ENCODE peak calls at places on chromosome 12, in seven cellular contexts. C is left ventricle myocardium inferior, B is psoas muscle, T is uterus, D is cardiac muscle cell, V is iPS DF 6.9, A is thyroid gland. F is an unnamed sample. For H3K4me1, the result is how much of the 10 kb centered on the place peaks cover.

GRCh38 chr12:69726922-69727321 is 11.7 kb upstream of the RAB3IP start:
- DNase-seq in C (no peak), B (no peak), T (no peak), D (no peak), V (no peak), A (no peak), F (no peak)

GRCh38 chr12:106760184-106760531 is 14.3 kb upstream of the RIC8B start:
- DNase-seq in C (no peak), B (no peak), T (no peak), D (peak), V (no peak), A (peak), F (no peak)

GRCh38 chr12:51441583-51441982 is 17.0 kb downstream of the SLC4A8 start:
- DNase-seq in C (no peak), B (no peak), T (no peak), D (peak), V (no peak), A (no peak), F (no peak)

GRCh38 chr12:6963741-6964446 is 6.6 kb downstream of the PHB2 start:
- DNase-seq in C (peak), B (peak), T (no peak), D (no peak), V (no peak), A (peak), F (peak)

GRCh38 chr12:53211476-53212381 is 4.7 kb upstream of the ITGB7 start:
- DNase-seq in C (no peak), B (no peak), T (no peak), D (no peak), V (no peak), A (no peak), F (no peak)

GRCh38 chr12:56280849-56281248 is 14.1 kb downstream of the COQ10A start:
- DNase-seq in C (no peak), B (no peak), T (no peak), D (no peak), V (no peak), A (no peak), F (no peak)

GRCh38 chr12:106296179-106296877 is 6.2 kb upstream of the TCP11L2 start:
- DNase-seq in C (no peak), B (no peak), T (no peak), D (peak), V (no peak), A (no peak), F (no peak)

GRCh38 chr12:5273709-5274108 is 158.2 kb upstream of the NTF3 start:
- DNase-seq in C (no peak), B (no peak), T (no peak), D (no peak), V (no peak), A (no peak), F (no peak)

GRCh38 chr12:86985298-86985697 is 729.1 kb upstream of the MGAT4C start:
- DNase-seq in C (no peak), B (no peak), T (no peak), D (no peak), V (no peak), A (no peak), F (no peak)

GRCh38 chr12:115413626-115414025 is 729.7 kb upstream of the TBX3 start:
- DNase-seq in C (no peak), B (no peak), T (no peak), D (no peak), V (no peak), A (no peak), F (no peak)

GRCh38 chr12:116353958-116354357 is 76.5 kb upstream of the MED13L start:
- DNase-seq in C (no peak), B (no peak), T (no peak), D (no peak), V (no peak), A (no peak), F (no peak)

GRCh38 chr12:418432-418831 is 17.0 kb downstream of the CCDC77 start:
- DNase-seq in C (no peak), B (no peak), T (no peak), D (no peak), V (no peak), A (no peak), F (no peak)

GRCh38 chr12:11085419-11085818 is 6.7 kb downstream of the TAS2R43 start:
- DNase-seq in C (no peak), B (no peak), T (no peak), D (no peak), V (no peak), A (no peak), F (no peak)

GRCh38 chr12:12022306-12022931 is 48.3 kb upstream of the BCL2L14 start:
- DNase-seq in C (no peak), B (no peak), T (no peak), D (no peak), V (no peak), A (no peak), F (peak)

GRCh38 chr12:133026996-133027395 is 10.3 kb upstream of the ZNF84 start:
- DNase-seq in C (no peak), B (no peak), T (no peak), D (no peak), V (no peak), A (no peak), F (no peak)

GRCh38 chr12:12804432-12804886 is 8.7 kb upstream of the DDX47 start:
- DNase-seq in C (no peak), B (no peak), T (no peak), D (no peak), V (no peak), A (no peak), F (no peak)

GRCh38 chr12:88998421-88998820 is 353.9 kb downstream of the DUSP6 start:
- DNase-seq in C (no peak), B (no peak), T (no peak), D (peak), V (no peak), A (no peak), F (no peak)

GRCh38 chr12:12724421-12725085 is 7.4 kb downstream of the CDKN1B start:
- DNase-seq in C (no peak), B (no peak), T (no peak), D (peak), V (no peak), A (no peak), F (no peak)

GRCh38 chr12:5018677-5019076 is 25.0 kb upstream of the KCNA5 start:
- DNase-seq in C (no peak), B (no peak), T (no peak), D (no peak), V (no peak), A (no peak), F (no peak)

GRCh38 chr12:44626883-44627282 is 249.2 kb downstream of the NELL2 start:
- DNase-seq in C (no peak), B (no peak), T (no peak), D (no peak), V (no peak), A (no peak), F (no peak)

GRCh38 chr12:53047221-53048032 is 2.4 kb upstream of the TNS2 start:
- DNase-seq in C (peak), B (peak), T (peak), D (peak), V (no peak), A (peak), F (peak)

GRCh38 chr12:52604859-52605258 is 3.6 kb upstream of the KRT72 start:
- DNase-seq in C (no peak), B (no peak), T (no peak), D (no peak), V (no peak), A (no peak), F (no peak)

GRCh38 chr12:12803186-12803585 is 10.0 kb upstream of the DDX47 start:
- DNase-seq in C (no peak), B (peak), T (peak), D (peak), V (no peak), A (peak), F (peak)

GRCh38 chr12:92707926-92708325 is 5.1 kb downstream of the PLEKHG7 start:
- DNase-seq in C (no peak), B (no peak), T (no peak), D (no peak), V (no peak), A (no peak), F (no peak)

GRCh38 chr12:4388032-4388431 is 8.5 kb upstream of the FGF23 start:
- DNase-seq in C (no peak), B (no peak), T (no peak), D (no peak), V (no peak), A (no peak), F (no peak)

GRCh38 chr12:131102493-131102931 is 148.8 kb downstream of the ADGRD1 start:
- DNase-seq in C (no peak), B (no peak), T (no peak), D (no peak), V (no peak), A (no peak), F (peak)

GRCh38 chr12:30806989-30807694 is 52.4 kb upstream of the CAPRIN2 start:
- DNase-seq in C (no peak), B (no peak), T (peak), D (peak), V (no peak), A (peak), F (no peak)

GRCh38 chr12:27975222-27976136 is 2.9 kb upstream of the PTHLH start:
- DNase-seq in C (no peak), B (peak), T (no peak), D (peak), V (no peak), A (peak), F (peak)

GRCh38 chr12:92784795-92785562 is 82.2 kb downstream of the PLEKHG7 start:
- DNase-seq in C (no peak), B (no peak), T (no peak), D (peak), V (peak), A (no peak), F (no peak)

GRCh38 chr12:6047249-6048227 is 76.9 kb downstream of the VWF start:
- DNase-seq in C (no peak), B (no peak), T (no peak), D (peak), V (no peak), A (no peak), F (no peak)

GRCh38 chr12:112473056-112473455 is 54.3 kb downstream of the PTPN11 start:
- DNase-seq in C (no peak), B (no peak), T (no peak), D (peak), V (peak), A (no peak), F (no peak)

GRCh38 chr12:50589650-50590435 is 85.1 kb downstream of the DIP2B start:
- DNase-seq in C (no peak), B (no peak), T (no peak), D (peak), V (no peak), A (no peak), F (no peak)

GRCh38 chr12:9064815-9065606 is 50.7 kb downstream of the A2M start:
- DNase-seq in C (peak), B (peak), T (peak), D (peak), V (peak), A (peak), F (peak)

GRCh38 chr12:107402041-107403022 is 283.3 kb upstream of the PWP1 start:
- DNase-seq in C (no peak), B (no peak), T (no peak), D (peak), V (peak), A (peak), F (no peak)

GRCh38 chr12:704516-705242 is 41.4 kb upstream of the NINJ2 start:
- DNase-seq in C (no peak), B (no peak), T (no peak), D (no peak), V (no peak), A (no peak), F (no peak)

GRCh38 chr12:53862831-53863230 is 75.8 kb upstream of the HOXC13 start:
- DNase-seq in C (no peak), B (no peak), T (no peak), D (no peak), V (no peak), A (no peak), F (no peak)

GRCh38 chr12:128114485-128114884 is 152.5 kb upstream of the TMEM132C start:
- DNase-seq in C (no peak), B (no peak), T (no peak), D (no peak), V (no peak), A (no peak), F (no peak)

GRCh38 chr12:76464636-76465166 is 94.9 kb downstream of the OSBPL8 start:
- DNase-seq in C (no peak), B (no peak), T (no peak), D (no peak), V (no peak), A (no peak), F (no peak)

GRCh38 chr12:76471579-76471978 is 88.0 kb downstream of the OSBPL8 start:
- DNase-seq in C (no peak), B (no peak), T (no peak), D (no peak), V (no peak), A (no peak), F (no peak)

GRCh38 chr12:76470028-76470939 is 89.3 kb downstream of the OSBPL8 start:
- DNase-seq in C (no peak), B (no peak), T (no peak), D (peak), V (no peak), A (no peak), F (no peak)
- H3K4me1 ChIP-seq in C (under half), B (under half), T (under half), D (under half), V (under half), A (under half), F (under half)

GRCh38 chr12:122413516-122414404 is 8.7 kb downstream of the CLIP1 start:
- DNase-seq in C (no peak), B (no peak), T (no peak), D (peak), V (no peak), A (peak), F (no peak)
- H3K27ac ChIP-seq in C (peak), B (peak), T (peak), D (peak), V (no peak), A (peak), F (peak)

GRCh38 chr12:105228494-105228893 is 7.5 kb downstream of the APPL2 start:
- DNase-seq in C (no peak), B (no peak), T (no peak), D (peak), V (no peak), A (no peak), F (no peak)

GRCh38 chr12:105229446-105229845 is 6.5 kb downstream of the APPL2 start:
- DNase-seq in C (no peak), B (no peak), T (no peak), D (no peak), V (no peak), A (no peak), F (no peak)

GRCh38 chr12:105226219-105226618 is 9.8 kb downstream of the APPL2 start:
- DNase-seq in C (peak), B (peak), T (peak), D (peak), V (no peak), A (no peak), F (peak)

GRCh38 chr12:105228966-105229365 is 7.0 kb downstream of the APPL2 start:
- DNase-seq in C (no peak), B (no peak), T (no peak), D (no peak), V (no peak), A (no peak), F (no peak)

DNA sequence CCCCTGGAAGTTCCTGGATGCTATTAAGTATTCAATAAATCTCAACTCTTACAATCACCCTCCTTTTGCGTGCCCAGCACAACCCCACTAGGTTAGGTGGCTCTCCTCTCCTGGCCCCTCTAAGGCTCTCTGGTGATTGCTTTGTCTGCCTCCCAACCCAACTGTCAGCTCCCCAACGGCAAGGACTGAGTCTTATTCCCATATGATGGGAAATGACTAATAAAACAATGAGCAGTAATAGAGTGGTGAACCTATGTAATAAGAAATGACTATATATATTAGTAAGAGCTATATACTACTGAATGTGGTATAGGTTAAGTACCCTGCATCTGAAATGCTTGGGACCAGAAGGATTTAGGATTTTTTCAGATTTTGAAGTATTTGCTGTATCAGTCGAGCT is 8.1 kb downstream of the APPL2 start:
- DNase-seq in C (no peak), B (no peak), T (no peak), D (no peak), V (no peak), A (no peak), F (no peak)
- H3K4me1 ChIP-seq in C (half or more), B (under half), T (under half), D (under half), V (under half), A (under half), F (under half)

GRCh38 chr12:124852329-124852831 is 11.3 kb downstream of the SCARB1 start:
- DNase-seq in C (peak), B (no peak), T (no peak), D (peak), V (no peak), A (peak), F (peak)

GRCh38 chr12:124852911-124853441 is 10.7 kb downstream of the SCARB1 start:
- DNase-seq in C (no peak), B (no peak), T (no peak), D (no peak), V (no peak), A (no peak), F (no peak)

GRCh38 chr12:124854637-124855184 is 9.0 kb downstream of the SCARB1 start:
- DNase-seq in C (no peak), B (no peak), T (no peak), D (no peak), V (no peak), A (no peak), F (no peak)

GRCh38 chr12:124855275-124855957 is 8.2 kb downstream of the SCARB1 start:
- DNase-seq in C (no peak), B (no peak), T (no peak), D (no peak), V (no peak), A (no peak), F (no peak)

DNA sequence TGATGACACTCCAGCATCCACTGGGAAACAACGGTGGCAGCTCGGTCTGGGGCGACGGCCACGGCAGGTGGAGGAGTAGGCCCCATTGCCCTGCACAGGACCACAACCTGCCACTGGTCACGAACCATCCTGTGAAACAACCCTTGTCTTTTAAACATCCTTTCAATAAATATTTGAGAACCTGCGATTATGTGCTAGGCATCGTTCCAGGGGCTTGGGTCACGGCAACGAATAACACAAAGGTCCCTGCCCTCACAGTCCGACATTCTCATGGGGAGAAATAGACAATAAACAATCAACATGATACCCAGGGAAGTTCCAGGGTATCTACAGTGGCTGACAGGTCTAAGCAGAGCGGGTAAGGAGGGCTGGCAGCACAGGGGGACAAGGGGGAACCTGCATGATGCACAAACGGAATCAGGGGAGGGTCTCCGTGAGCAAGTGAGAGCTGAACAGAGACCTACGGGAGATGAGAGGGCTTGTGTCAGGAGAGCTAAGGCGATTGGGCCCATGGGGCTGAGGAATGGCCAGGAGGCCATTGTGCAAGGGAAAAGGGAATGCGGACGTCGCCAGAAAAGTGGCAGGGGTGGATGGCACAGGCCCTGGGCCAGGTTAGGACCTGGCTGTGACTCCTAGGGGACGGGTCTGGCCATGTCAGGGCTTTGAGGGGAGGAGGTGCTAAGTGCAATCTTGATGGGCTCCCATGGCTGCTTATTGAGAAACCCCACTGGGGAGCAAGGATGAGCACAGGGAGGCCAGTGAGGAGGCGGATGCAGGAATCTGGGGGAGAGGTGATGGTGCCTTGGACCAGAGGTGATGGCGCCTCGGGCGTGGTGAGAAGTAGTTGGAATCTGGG is 9.7 kb downstream of the SCARB1 start:
- DNase-seq in C (no peak), B (no peak), T (no peak), D (no peak), V (no peak), A (no peak), F (no peak)
- H3K27ac ChIP-seq in C (no peak), B (no peak), T (no peak), D (no peak), V (no peak), A (no peak), F (no peak)

DNA sequence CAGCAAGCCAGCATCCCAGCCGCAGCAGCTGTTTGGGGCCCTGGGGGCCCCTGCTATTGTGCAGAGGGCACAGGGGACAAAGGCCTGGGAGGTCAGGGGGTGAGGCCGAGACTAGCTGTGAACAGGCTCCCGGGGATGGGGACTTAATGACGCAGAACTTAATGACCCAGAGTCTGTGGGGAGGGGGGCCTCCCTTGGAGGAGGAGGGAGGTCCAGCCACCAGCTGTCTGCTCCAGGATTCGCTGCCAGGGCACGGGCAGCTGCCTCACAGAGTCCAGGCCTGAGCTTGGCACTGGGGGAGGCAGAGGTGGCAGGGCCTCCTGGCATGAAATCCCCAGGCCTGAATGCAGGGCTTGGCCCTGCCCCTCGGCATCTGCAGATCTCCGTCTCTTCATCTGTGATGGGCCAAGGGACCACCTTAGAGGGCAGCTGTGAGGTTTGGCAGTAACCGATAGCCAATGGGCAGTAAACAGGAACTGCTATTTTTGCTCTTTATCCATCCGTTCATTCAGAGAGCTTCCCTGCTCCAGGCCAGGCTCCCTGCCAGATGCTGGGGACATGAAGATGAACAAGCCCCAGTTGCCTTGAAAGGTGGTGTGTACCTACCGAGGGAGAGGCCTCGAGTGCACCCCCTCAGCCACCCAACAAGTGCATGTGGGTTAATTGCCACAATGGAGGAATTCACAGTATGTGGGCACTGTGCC is 6.7 kb downstream of the FAM222A start:
- DNase-seq in C (peak), B (peak), T (no peak), D (no peak), V (no peak), A (no peak), F (no peak)
- H3K4me1 ChIP-seq in C (half or more), B (half or more), T (under half), D (half or more), V (under half), A (under half), F (half or more)

GRCh38 chr12:110992909-110993308 is 72.5 kb upstream of the MYL2 start:
- DNase-seq in C (no peak), B (no peak), T (no peak), D (no peak), V (no peak), A (no peak), F (no peak)

GRCh38 chr12:110995016-110995415 is 74.6 kb upstream of the MYL2 start:
- DNase-seq in C (peak), B (peak), T (no peak), D (no peak), V (no peak), A (no peak), F (no peak)

GRCh38 chr12:110996415-110996814 is 76.0 kb upstream of the MYL2 start:
- DNase-seq in C (no peak), B (no peak), T (no peak), D (no peak), V (no peak), A (no peak), F (no peak)

GRCh38 chr12:110995615-110996014 is 75.2 kb upstream of the MYL2 start:
- DNase-seq in C (no peak), B (no peak), T (no peak), D (no peak), V (no peak), A (no peak), F (no peak)

GRCh38 chr12:110993425-110993824 is 73.0 kb upstream of the MYL2 start:
- DNase-seq in C (no peak), B (no peak), T (no peak), D (no peak), V (no peak), A (no peak), F (no peak)
- H3K27ac ChIP-seq in C (no peak), B (no peak), T (no peak), D (no peak), V (no peak), A (no peak), F (no peak)

GRCh38 chr12:1932264-1932777 is 13.9 kb upstream of the CACNA2D4 start:
- DNase-seq in C (peak), B (no peak), T (peak), D (peak), V (no peak), A (peak), F (peak)
- H3K4me1 ChIP-seq in C (half or more), B (under half), T (under half), D (under half), V (under half), A (under half), F (half or more)